ENCODE peak calls at places on chromosomes 1 and 21, in five cellular contexts. H, B, N, T and Y are unnamed samples.
A peak's percentile ranks its signal among the peaks of the same experiment; 100 is the strongest.

GRCh38 chr1:92701147-92701546 is 83.8 kb downstream of the EVI5 start:
- DNase-seq in H (no peak), B (peak; percentile 32), N (no peak), T (no peak), Y (no peak)

GRCh38 chr1:241413974-241414373 is 57.0 kb upstream of the RGS7 start:
- DNase-seq in H (no peak), B (no peak), N (no peak), T (no peak), Y (no peak)

GRCh38 chr1:1199961-1200875 is 6.2 kb downstream of the TNFRSF18 start:
- DNase-seq in H (peak; percentile 19), B (no peak), N (peak; percentile 70), T (no peak), Y (peak; percentile 46)

GRCh38 chr1:94864821-94865220 is 44.7 kb downstream of the SLC44A3 start:
- DNase-seq in H (no peak), B (no peak), N (no peak), T (no peak), Y (no peak)

GRCh38 chr1:193589597-193590040 is 403.2 kb upstream of the B3GALT2 start:
- DNase-seq in H (peak; percentile 19), B (peak; percentile 39), N (no peak), T (peak; percentile 40), Y (no peak)

GRCh38 chr1:209985002-209985401 is 47.0 kb downstream of the SYT14 start:
- DNase-seq in H (no peak), B (no peak), N (no peak), T (no peak), Y (no peak)

GRCh38 chr1:155008015-155008941 is 5.7 kb downstream of the ZBTB7B start:
- DNase-seq in H (peak; percentile 39), B (no peak), N (peak; percentile 76), T (peak; percentile 70), Y (no peak)

GRCh38 chr1:225597926-225598575 is 54.9 kb downstream of the ENAH start:
- DNase-seq in H (no peak), B (peak; percentile 77), N (no peak), T (no peak), Y (no peak)

GRCh38 chr1:152886090-152886489 is 8.0 kb downstream of the SMCP start:
- DNase-seq in H (no peak), B (peak; percentile 7), N (no peak), T (no peak), Y (no peak)

GRCh38 chr21:36678538-36678937 is 20.4 kb upstream of the SIM2 start:
- DNase-seq in H (no peak), B (no peak), N (no peak), T (no peak), Y (no peak)

GRCh38 chr1:247111636-247112478 is 7.7 kb upstream of the ZNF669 start:
- DNase-seq in H (peak; percentile 70), B (peak; percentile 63), N (peak; percentile 88), T (peak; percentile 69), Y (peak; percentile 85)

GRCh38 chr1:27630859-27631491 is 4.0 kb downstream of the FGR start:
- DNase-seq in H (peak; percentile 61), B (no peak), N (peak; percentile 84), T (no peak), Y (peak; percentile 78)

GRCh38 chr1:231065510-231066241 is 25.6 kb upstream of the FAM89A start:
- DNase-seq in H (peak; percentile 15), B (no peak), N (no peak), T (no peak), Y (no peak)

GRCh38 chr1:198948895-198949659 is 310.2 kb downstream of the PTPRC start:
- DNase-seq in H (no peak), B (no peak), N (no peak), T (no peak), Y (peak; percentile 31)

GRCh38 chr1:110210604-110211502 is 739 bp downstream of the KCNC4 start:
- DNase-seq in H (peak; percentile 52), B (peak; percentile 46), N (peak; percentile 89), T (peak; percentile 73), Y (peak; percentile 79)

GRCh38 chr1:203359010-203359571 is 8.2 kb upstream of the FMOD start:
- DNase-seq in H (no peak), B (peak; percentile 6), N (no peak), T (peak; percentile 35), Y (no peak)

GRCh38 chr1:228514421-228514820 is 27.2 kb downstream of the RNF187 start:
- DNase-seq in H (no peak), B (no peak), N (no peak), T (no peak), Y (no peak)

GRCh38 chr1:205009666-205010065 is 33.3 kb upstream of the CNTN2 start:
- DNase-seq in H (no peak), B (no peak), N (no peak), T (no peak), Y (no peak)

DNA sequence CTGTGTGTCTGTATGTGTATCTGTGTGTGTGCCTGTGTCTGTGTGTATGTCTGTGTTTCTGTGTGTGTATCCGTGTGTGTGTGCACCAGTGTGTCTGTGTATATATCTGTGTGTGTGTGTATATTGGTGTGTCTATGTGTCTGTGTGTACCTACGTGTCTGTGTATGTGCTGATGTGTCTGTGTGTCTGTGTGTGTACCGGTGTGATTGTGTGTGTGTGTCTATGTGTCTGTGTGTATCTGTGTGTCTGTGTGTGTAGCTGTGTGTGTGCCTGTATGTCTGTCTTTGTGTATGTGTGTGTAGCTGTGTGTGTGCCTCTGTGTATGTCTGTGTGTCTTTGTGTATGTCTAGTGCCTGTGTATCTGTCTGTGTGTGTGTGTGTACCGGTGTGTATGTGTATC is 32.0 kb downstream of the CAMK2N1 start:
- DNase-seq in H (no peak), B (no peak), N (peak; percentile 0), T (no peak), Y (no peak)
- TF ChIP-seq CTCF in H (no peak), B (no peak), N (no peak), T (no peak), Y (no peak)

DNA sequence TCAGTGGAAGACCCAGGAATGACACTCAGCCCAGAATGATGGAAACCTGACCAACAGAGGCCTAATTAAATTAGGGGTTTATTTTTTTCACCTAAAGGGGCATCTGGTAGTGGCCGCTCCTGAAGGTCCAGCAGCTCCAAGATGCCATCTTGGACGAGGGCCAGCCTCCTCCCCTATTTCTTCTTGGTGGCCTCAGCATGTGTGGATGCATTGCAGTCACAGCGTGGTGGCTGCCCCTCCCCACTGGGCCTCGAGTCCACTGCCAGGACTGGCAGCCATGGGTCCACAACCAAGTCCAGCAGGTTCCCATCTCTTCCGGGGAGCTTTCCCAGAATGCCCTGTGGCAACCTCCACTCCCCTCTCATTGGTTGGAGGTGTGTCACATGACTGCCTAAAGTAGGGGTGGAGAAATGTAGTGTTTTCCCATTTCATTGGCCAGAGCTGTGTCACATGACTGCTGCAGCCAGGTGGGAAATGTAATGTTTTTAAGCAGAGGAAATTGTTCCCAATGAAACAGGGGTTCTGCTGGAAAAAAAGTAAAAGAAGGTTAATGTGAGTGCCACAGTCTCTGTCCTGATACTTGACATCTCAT is 628.2 kb downstream of the PTPRU start:
- DNase-seq in H (no peak), B (no peak), N (no peak), T (no peak), Y (no peak)
- H3K4me1 ChIP-seq in H (no peaks in the 10 kb centered on the region), B (no peaks in the 10 kb centered on the region), N (no peaks in the 10 kb centered on the region), T (no peaks in the 10 kb centered on the region), Y (no peaks in the 10 kb centered on the region)

DNA sequence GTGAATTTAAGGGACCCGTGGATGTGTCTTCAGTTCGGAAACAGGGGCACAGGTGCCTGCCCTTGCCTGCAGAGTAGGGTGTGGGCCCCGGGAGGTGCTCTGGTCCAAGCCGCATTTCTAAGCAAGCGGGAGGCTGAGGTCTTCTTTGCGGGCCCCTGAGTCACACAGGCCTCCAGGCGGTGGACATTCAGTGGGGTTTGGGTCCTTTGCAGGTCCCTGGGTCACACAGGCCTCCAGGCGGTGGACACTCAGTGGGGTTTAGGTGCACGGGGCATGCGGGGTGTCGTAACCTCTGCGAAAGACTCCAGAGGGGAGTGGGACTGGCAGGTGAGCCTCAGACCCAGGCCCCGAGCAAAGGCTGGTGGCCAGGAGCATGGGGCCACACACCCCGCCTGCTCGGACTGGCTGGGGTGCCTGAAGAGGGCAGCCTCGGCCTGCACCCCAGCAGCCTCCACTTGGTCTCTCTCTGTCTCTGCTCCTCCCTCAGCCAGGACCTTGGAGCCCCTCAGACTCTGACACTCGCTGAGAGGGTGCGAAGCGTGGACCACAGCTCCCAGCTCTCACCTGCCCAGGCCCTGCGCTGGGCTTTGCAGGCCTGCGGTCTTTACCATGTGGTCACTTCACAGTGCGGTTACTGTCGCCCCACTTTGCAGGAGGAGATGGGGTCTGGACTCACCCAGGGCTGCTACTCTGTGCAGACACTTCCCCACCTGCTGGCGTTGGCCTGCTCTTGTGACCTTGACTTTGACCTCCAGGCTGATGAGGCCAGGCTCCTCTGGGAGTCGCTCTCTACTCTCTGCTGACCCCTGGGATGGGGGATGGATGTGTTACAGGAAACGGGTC is 6.0 kb upstream of the AGPAT3 start:
- DNase-seq in H (no peak), B (no peak), N (no peak), T (no peak), Y (no peak)
- H3K36me3 ChIP-seq in H (no peaks in the 10 kb centered on the region), B (no peaks in the 10 kb centered on the region), N (no peaks in the 10 kb centered on the region), T (no peaks in the 10 kb centered on the region), Y (no peaks in the 10 kb centered on the region)

DNA sequence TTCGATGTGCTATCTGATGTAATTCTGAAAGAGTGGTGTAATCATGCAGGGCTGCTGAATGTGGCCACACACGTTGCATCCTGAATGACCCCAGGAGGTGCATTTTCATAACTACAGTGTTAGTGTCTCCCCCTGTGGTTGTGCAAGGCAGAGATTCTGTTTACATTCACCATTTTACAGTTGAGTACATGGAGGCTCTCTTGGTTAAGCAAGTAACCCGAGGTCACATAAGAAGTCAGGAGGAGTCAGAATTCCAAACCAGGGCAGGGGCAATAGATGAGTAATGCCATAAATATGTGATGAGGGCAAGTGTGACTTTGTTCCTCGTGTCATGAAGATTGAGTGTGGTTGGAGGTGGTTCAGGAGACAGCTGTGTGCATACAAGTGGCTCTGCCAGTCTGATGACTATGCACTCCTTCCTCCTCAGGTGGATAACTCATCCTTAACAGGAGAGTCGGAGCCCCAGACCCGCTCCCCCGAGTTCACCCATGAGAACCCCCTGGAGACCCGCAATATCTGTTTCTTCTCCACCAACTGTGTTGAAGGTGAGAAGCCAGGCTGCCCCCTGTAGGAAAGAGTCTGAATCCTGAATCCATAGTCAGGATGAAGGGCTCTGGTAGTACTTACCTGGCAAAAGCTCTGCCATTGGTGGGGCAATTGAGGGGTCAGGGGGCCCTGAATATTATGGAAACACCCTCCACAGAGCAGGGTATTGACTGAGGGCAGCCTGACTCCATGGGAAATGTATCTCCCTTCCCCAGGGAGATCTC is 9.3 kb downstream of the ATP1A2 start:
- DNase-seq in H (peak; percentile 25), B (peak; percentile 86), N (peak; percentile 32), T (no peak), Y (no peak)
- TF ChIP-seq CTCF in H (no peak), B (peak; percentile 17), N (no peak), T (no peak), Y (no peak)

GRCh38 chr1:54309631-54310366 is 96.4 kb downstream of the SSBP3 start:
- DNase-seq in H (no peak), B (no peak), N (no peak), T (no peak), Y (no peak)
- H3K4me1 ChIP-seq in H (peaks cover 31% of the 10 kb centered on the region), B (peaks cover 11% of the 10 kb centered on the region), N (peaks cover 8% of the 10 kb centered on the region), T (peaks cover 1% of the 10 kb centered on the region), Y (peaks cover 49% of the 10 kb centered on the region)